ENCODE peak calls at places on chromosomes 16 and 17, in seven cellular contexts. Z is fibroblast of lung; I is CD4-positive, alpha-beta T cell; Q is stomach; R is colonic mucosa; T is brain microvascular endothelial cell; C is right lobe of liver. J is an unnamed sample. For H3K27me3, the result is how much of the 10 kb centered on the place peaks cover.

GRCh38 chr17:42706732-42707131 is 24.4 kb downstream of the CNTNAP1 start:
- DNase-seq in R (no peak), I (peak), Z (no peak), Q (no peak), T (no peak), C (no peak), J (no peak)

GRCh38 chr17:18025596-18026407 is 13.2 kb downstream of the ATPAF2 start:
- DNase-seq in C (no peak), R (no peak), Z (peak), Q (no peak), I (no peak), T (no peak), J (no peak)

GRCh38 chr17:81898029-81898866 is 3.8 kb upstream of the NPB start:
- DNase-seq in Z (peak), C (no peak), T (peak), R (no peak), Q (no peak), I (no peak), J (no peak)

GRCh38 chr17:7929158-7930029 is at the start of gene KCNAB3:
- DNase-seq in T (peak), Q (no peak), I (peak), R (no peak), C (no peak), Z (peak), J (no peak)

GRCh38 chr17:66432558-66432957 is 130.1 kb downstream of the PRKCA start:
- DNase-seq in R (no peak), Q (no peak), T (no peak), I (no peak), Z (no peak), C (no peak), J (no peak)

GRCh38 chr17:60577147-60577925 is 22.7 kb upstream of the PPM1D start:
- DNase-seq in I (no peak), Q (no peak), R (peak), T (peak), C (no peak), Z (peak), J (no peak)

GRCh38 chr16:80265624-80266306 is 275.0 kb upstream of the DYNLRB2 start:
- DNase-seq in Z (peak), R (peak), C (no peak), I (no peak), T (peak), Q (no peak), J (no peak)

GRCh38 chr17:80931421-80932265 is 60.0 kb upstream of the CHMP6 start:
- DNase-seq in T (peak), C (peak), Z (peak), R (no peak), Q (no peak), I (no peak), J (no peak)

GRCh38 chr17:42230225-42230624 is 35.9 kb upstream of the GHDC start:
- DNase-seq in I (no peak), C (no peak), T (no peak), Q (no peak), Z (no peak), R (no peak), J (no peak)

GRCh38 chr16:69077251-69077650 is 28.2 kb upstream of the HAS3 start:
- DNase-seq in R (no peak), T (no peak), C (no peak), Z (peak), Q (no peak), I (no peak), J (no peak)

GRCh38 chr17:9230346-9230745 is 209.0 kb downstream of the NTN1 start:
- DNase-seq in I (no peak), Q (no peak), R (no peak), Z (peak), C (peak), T (no peak), J (no peak)

GRCh38 chr16:58866935-58867334 is 132.8 kb upstream of the GOT2 start:
- DNase-seq in Z (no peak), Q (no peak), T (no peak), I (no peak), C (no peak), R (no peak), J (no peak)

GRCh38 chr17:21523482-21524210 is 147.5 kb downstream of the KCNJ12 start:
- DNase-seq in I (no peak), Q (no peak), Z (no peak), C (no peak), T (no peak), R (no peak), J (no peak)

GRCh38 chr17:81067331-81067730 is 32.4 kb downstream of the BAIAP2 start:
- DNase-seq in I (no peak), R (no peak), Q (peak), C (no peak), T (no peak), Z (peak), J (no peak)

GRCh38 chr17:67376509-67376891 is 581 bp upstream of the PITPNC1 start:
- DNase-seq in T (peak), Z (peak), R (no peak), C (no peak), Q (peak), I (no peak), J (no peak)

GRCh38 chr17:5510776-5511175 is 24.4 kb downstream of the MIS12 start:
- DNase-seq in T (no peak), Q (no peak), R (no peak), I (no peak), C (no peak), Z (no peak), J (no peak)

GRCh38 chr17:63358111-63358839 is 87.8 kb downstream of the CYB561 start:
- DNase-seq in Q (no peak), Z (peak), T (peak), C (no peak), I (no peak), R (no peak), J (no peak)

GRCh38 chr17:80095844-80096475 is 5.4 kb upstream of the GAA start:
- DNase-seq in T (no peak), I (no peak), R (no peak), Z (no peak), C (no peak), Q (no peak), J (no peak)

GRCh38 chr17:39116224-39116623 is 35.2 kb downstream of the PLXDC1 start:
- DNase-seq in T (no peak), C (no peak), R (no peak), Q (no peak), Z (no peak), I (no peak), J (no peak)

GRCh38 chr17:66849851-66850580 is 15.1 kb downstream of the CACNG5 start:
- DNase-seq in T (no peak), I (no peak), Q (no peak), R (no peak), C (no peak), Z (no peak), J (no peak)

GRCh38 chr17:81382851-81383250 is 12.4 kb upstream of the BAHCC1 start:
- DNase-seq in T (no peak), Q (no peak), C (no peak), I (no peak), R (no peak), Z (no peak), J (no peak)

GRCh38 chr17:19647697-19648474 is 665 bp upstream of the ALDH3A2 start:
- DNase-seq in I (no peak), T (peak), Q (peak), C (peak), R (peak), Z (peak), J (no peak)

GRCh38 chr17:10879110-10879509 is 41.2 kb upstream of the PIRT start:
- DNase-seq in Q (peak), T (no peak), R (peak), I (no peak), C (no peak), Z (no peak), J (no peak)

GRCh38 chr16:89908236-89908635 is 10.4 kb upstream of the MC1R start:
- DNase-seq in T (no peak), C (no peak), Z (no peak), I (no peak), R (no peak), Q (no peak), J (no peak)

GRCh38 chr16:58843675-58844074 is 109.6 kb upstream of the GOT2 start:
- DNase-seq in C (no peak), I (no peak), Z (peak), Q (no peak), T (peak), R (no peak), J (no peak)

GRCh38 chr16:17666293-17666692 is 195.5 kb upstream of the XYLT1 start:
- DNase-seq in R (no peak), Q (no peak), T (no peak), Z (no peak), C (no peak), I (no peak), J (no peak)

GRCh38 chr16:30829130-30830071 is 42.4 kb upstream of the ZNF629 start:
- DNase-seq in R (peak), I (no peak), Z (peak), T (no peak), C (no peak), Q (peak), J (no peak)

GRCh38 chr17:39667262-39668140 is 752 bp upstream of the PNMT start:
- DNase-seq in C (peak), Z (no peak), I (no peak), R (no peak), Q (peak), T (no peak), J (no peak)

GRCh38 chr17:79036609-79037008 is 12.6 kb downstream of the C1QTNF1 start:
- DNase-seq in I (no peak), Z (peak), T (peak), R (no peak), Q (no peak), C (no peak), J (no peak)

GRCh38 chr17:51601622-51602261 is 341.4 kb downstream of the UTP18 start:
- DNase-seq in Q (no peak), I (no peak), T (no peak), R (no peak), Z (no peak), C (no peak), J (no peak)

GRCh38 chr16:68235882-68236803 is at the start of gene ESRP2:
- DNase-seq in C (peak), R (peak), Z (no peak), T (no peak), Q (peak), I (no peak), J (no peak)

GRCh38 chr16:59993101-59993500 is 1259.0 kb upstream of the GOT2 start:
- DNase-seq in I (no peak), R (no peak), T (no peak), C (no peak), Q (peak), Z (no peak), J (no peak)

GRCh38 chr17:74249966-74250365 is 24.1 kb upstream of the DNAI2 start:
- DNase-seq in Q (no peak), I (no peak), R (no peak), C (peak), Z (no peak), T (no peak), J (no peak)

GRCh38 chr16:35732046-35732810 is 2272.8 kb downstream of the TP53TG3F start:
- DNase-seq in R (no peak), Z (no peak), Q (no peak), C (no peak), I (no peak), T (no peak), J (no peak)
- H3K27me3 ChIP-seq in R (under half), Z (under half), Q (under half), C (under half), I (under half), T (under half), J (under half)

DNA sequence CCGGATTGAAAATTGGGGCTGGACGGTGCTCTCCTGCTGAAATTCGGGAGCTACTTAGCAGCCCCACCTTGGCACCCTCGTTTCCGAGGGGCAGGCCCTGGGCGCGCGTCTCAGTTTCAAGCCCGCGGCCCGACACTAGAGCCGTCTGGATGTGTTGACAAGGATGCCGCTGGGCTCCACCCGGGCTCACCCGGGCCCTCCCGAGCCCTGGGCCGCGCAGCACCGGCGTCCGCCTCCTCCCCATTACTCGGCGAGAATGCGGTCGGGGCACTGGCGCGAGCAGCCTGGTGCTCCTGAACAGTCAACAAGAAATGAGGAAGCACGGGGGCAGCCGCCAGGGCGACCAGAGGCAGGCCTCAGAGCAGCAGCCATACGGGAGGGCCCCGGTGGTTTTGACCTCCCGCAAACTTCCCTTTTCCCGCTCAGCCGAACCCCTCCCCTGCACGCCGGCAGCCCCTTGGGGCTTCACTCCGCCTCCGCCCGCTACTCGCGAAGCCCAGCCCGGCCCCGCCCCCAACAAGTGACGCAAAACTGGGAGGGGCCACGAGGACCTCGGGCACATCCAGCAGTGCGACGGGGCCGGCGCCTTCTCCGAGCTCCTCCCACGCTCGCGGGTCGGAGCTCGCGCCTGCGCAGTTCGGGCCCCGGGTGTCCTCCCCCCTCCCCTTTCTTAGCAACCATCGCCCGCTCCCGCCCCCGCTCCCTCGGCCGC is 447 bp upstream of the SEC14L1 start:
- DNase-seq in T (peak), I (peak), C (peak), R (peak), Q (peak), Z (peak), J (peak)
- TF ChIP-seq CTCF in T (peak), I (no peak), C (no peak), R (no peak), Q (no peak), Z (no peak), J (no peak)

GRCh38 chr16:49776085-49776501 is 79.8 kb downstream of the ZNF423 start:
- DNase-seq in R (no peak), Q (no peak), I (no peak), T (peak), C (no peak), Z (no peak), J (no peak)
- H3K27ac ChIP-seq in R (no peak), Q (no peak), I (no peak), T (no peak), C (no peak), Z (no peak), J (no peak)

GRCh38 chr16:23301251-23302044 is 654 bp upstream of the SCNN1B start:
- DNase-seq in Z (no peak), R (no peak), I (no peak), Q (no peak), C (no peak), T (no peak), J (no peak)

GRCh38 chr16:23306199-23307100 is 4.3 kb downstream of the SCNN1B start:
- DNase-seq in I (no peak), C (no peak), T (no peak), R (no peak), Z (no peak), Q (no peak), J (no peak)

GRCh38 chr16:23303685-23304084 is 1.6 kb downstream of the SCNN1B start:
- DNase-seq in R (no peak), Q (no peak), C (no peak), T (no peak), I (no peak), Z (no peak), J (no peak)

GRCh38 chr16:23302045-23302956 is at the start of gene SCNN1B:
- DNase-seq in C (no peak), Q (peak), I (no peak), R (peak), Z (no peak), T (no peak), J (no peak)

GRCh38 chr16:23304620-23305019 is 2.5 kb downstream of the SCNN1B start:
- DNase-seq in Z (no peak), I (no peak), R (no peak), T (no peak), C (no peak), Q (no peak), J (no peak)
- H3K27me3 ChIP-seq in Z (under half), I (under half), R (under half), T (under half), C (under half), Q (under half), J (under half)

J was measured in esophagus squamous epithelium.